ENCODE peak calls at places on chromosome 14, in nine cellular contexts. A is activated CD8-positive, alpha-beta memory T cell treated with anti-CD3 and anti-CD28 coated beads for 1 hour; G is Right ventricle myocardium superior; N is dermis blood vessel endothelial cell; U is iris pigment epithelial cell; M is mucosa of descending colon; L is tibial nerve; J is CD4-positive, alpha-beta memory T cell; Y is activated CD4-positive, alpha-beta T cell treated with anti-CD3 and anti-CD28 coated beads, Interleukin-2, amount 50 U/mL, for 24 hours. P is an unnamed sample.

GRCh38 chr14:100538566-100539318 is 48.5 kb downstream of the BEGAIN start:
- DNase-seq in U (no peak), A (no peak), Y (no peak), M (peak), L (no peak), J (no peak), N (no peak), G (peak), P (peak)

GRCh38 chr14:68222154-68222553 is 402.6 kb downstream of the RAD51B start:
- DNase-seq in L (no peak), G (no peak), J (no peak), M (no peak), N (no peak), A (no peak), Y (no peak), U (no peak), P (no peak)

GRCh38 chr14:60178164-60178563 is 13.0 kb upstream of the DHRS7 start:
- DNase-seq in L (no peak), Y (no peak), J (no peak), A (no peak), G (no peak), U (no peak), M (no peak), N (no peak), P (no peak)

GRCh38 chr14:35362911-35363374 is 41.6 kb downstream of the NFKBIA start:
- DNase-seq in Y (no peak), N (peak), G (no peak), J (no peak), A (no peak), U (peak), L (no peak), M (no peak), P (no peak)

GRCh38 chr14:72741836-72742681 is 151.8 kb downstream of the DPF3 start:
- DNase-seq in G (no peak), N (peak), M (no peak), Y (no peak), J (no peak), U (no peak), A (no peak), L (no peak), P (no peak)

GRCh38 chr14:72745546-72745945 is 148.4 kb downstream of the DPF3 start:
- DNase-seq in G (no peak), A (no peak), N (peak), M (no peak), J (no peak), Y (no peak), L (no peak), U (peak), P (no peak)

GRCh38 chr14:54683882-54684794 is 117.2 kb downstream of the SAMD4A start:
- DNase-seq in A (no peak), N (peak), Y (no peak), U (peak), G (peak), L (peak), M (no peak), J (no peak), P (peak)

GRCh38 chr14:36221097-36221496 is 44.6 kb upstream of the PTCSC3 start:
- DNase-seq in A (no peak), U (no peak), N (no peak), Y (no peak), L (no peak), J (no peak), M (no peak), G (no peak), P (no peak)

GRCh38 chr14:54564071-54564798 is 2.7 kb upstream of the SAMD4A start:
- DNase-seq in U (no peak), Y (no peak), J (peak), G (no peak), M (no peak), A (no peak), L (no peak), N (peak), P (no peak)

GRCh38 chr14:91400696-91401095 is 16.9 kb downstream of the CCDC88C start:
- DNase-seq in G (no peak), N (peak), Y (no peak), J (no peak), M (no peak), L (no peak), A (no peak), U (peak), P (no peak)

GRCh38 chr14:75486317-75486716 is 36.0 kb upstream of the BATF start:
- DNase-seq in A (no peak), J (no peak), N (no peak), M (no peak), G (no peak), U (no peak), L (no peak), Y (no peak), P (no peak)

P was measured in tibial artery.